ENCODE peak calls at places on chromosomes 13 and 19, in six cellular contexts. One of them, this sample, is unnamed.

GRCh38 chr13:91882918-91883317 is 484.5 kb downstream of the GPC5 start:
- DNase-seq in left ventricle myocardium inferior: no peak
- DNase-seq in spleen: no peak
- DNase-seq in endodermal cell: no peak
- DNase-seq in fibroblast of lung: no peak
- DNase-seq in heart right ventricle: no peak
- DNase-seq in this sample: no peak

GRCh38 chr19:44613295-44614168 is at the start of gene IGSF23:
- DNase-seq in endodermal cell: no peak
- DNase-seq in spleen: no peak
- DNase-seq in fibroblast of lung: no peak
- DNase-seq in left ventricle myocardium inferior: no peak
- DNase-seq in heart right ventricle: no peak
- DNase-seq in this sample: no peak

GRCh38 chr13:106721599-106721998 is 153.7 kb upstream of the ARGLU1 start:
- DNase-seq in endodermal cell: no peak
- DNase-seq in heart right ventricle: no peak
- DNase-seq in spleen: no peak
- DNase-seq in fibroblast of lung: no peak
- DNase-seq in left ventricle myocardium inferior: no peak
- DNase-seq in this sample: no peak

GRCh38 chr19:1252818-1253513 is 4.6 kb downstream of the MIDN start:
- DNase-seq in left ventricle myocardium inferior: peak; percentile 91
- DNase-seq in spleen: peak; percentile 98
- DNase-seq in endodermal cell: peak; percentile 65
- DNase-seq in heart right ventricle: peak; percentile 94
- DNase-seq in fibroblast of lung: peak; percentile 99
- DNase-seq in this sample: peak; percentile 91

GRCh38 chr19:2524840-2525723 is 49.2 kb downstream of the GADD45B start:
- DNase-seq in heart right ventricle: no peak
- DNase-seq in endodermal cell: peak; percentile 57
- DNase-seq in fibroblast of lung: peak; percentile 43
- DNase-seq in left ventricle myocardium inferior: peak; percentile 42
- DNase-seq in spleen: no peak
- DNase-seq in this sample: peak; percentile 70

GRCh38 chr19:39444598-39445257 is 654 bp upstream of the SUPT5H start:
- DNase-seq in spleen: no peak
- DNase-seq in fibroblast of lung: peak; percentile 38
- DNase-seq in left ventricle myocardium inferior: no peak
- DNase-seq in endodermal cell: no peak
- DNase-seq in heart right ventricle: no peak
- DNase-seq in this sample: no peak

GRCh38 chr19:30305346-30306060 is 66.7 kb upstream of the ZNF536 start:
- DNase-seq in spleen: no peak
- DNase-seq in heart right ventricle: no peak
- DNase-seq in fibroblast of lung: no peak
- DNase-seq in left ventricle myocardium inferior: no peak
- DNase-seq in endodermal cell: no peak
- DNase-seq in this sample: no peak

GRCh38 chr13:44300895-44301638 is 72.6 kb upstream of the SERP2 start:
- DNase-seq in spleen: no peak
- DNase-seq in fibroblast of lung: peak; percentile 76
- DNase-seq in endodermal cell: no peak
- DNase-seq in left ventricle myocardium inferior: peak; percentile 53
- DNase-seq in heart right ventricle: peak; percentile 74
- DNase-seq in this sample: peak; percentile 78

GRCh38 chr19:1618157-1619093 is 13.2 kb upstream of the UQCR11 start:
- DNase-seq in left ventricle myocardium inferior: no peak
- DNase-seq in fibroblast of lung: no peak
- DNase-seq in endodermal cell: peak; percentile 89
- DNase-seq in spleen: no peak
- DNase-seq in heart right ventricle: peak; percentile 38
- DNase-seq in this sample: no peak

GRCh38 chr19:10230155-10230903 is 802 bp downstream of the S1PR2 start:
- DNase-seq in heart right ventricle: peak; percentile 52
- DNase-seq in left ventricle myocardium inferior: peak; percentile 55
- DNase-seq in fibroblast of lung: peak; percentile 66
- DNase-seq in spleen: peak; percentile 83
- DNase-seq in endodermal cell: peak; percentile 87
- DNase-seq in this sample: peak; percentile 56

GRCh38 chr19:34734601-34735103 is 609 bp downstream of the ZNF181 start:
- DNase-seq in fibroblast of lung: no peak
- DNase-seq in left ventricle myocardium inferior: no peak
- DNase-seq in spleen: no peak
- DNase-seq in endodermal cell: peak; percentile 48
- DNase-seq in heart right ventricle: no peak
- DNase-seq in this sample: no peak

DNA sequence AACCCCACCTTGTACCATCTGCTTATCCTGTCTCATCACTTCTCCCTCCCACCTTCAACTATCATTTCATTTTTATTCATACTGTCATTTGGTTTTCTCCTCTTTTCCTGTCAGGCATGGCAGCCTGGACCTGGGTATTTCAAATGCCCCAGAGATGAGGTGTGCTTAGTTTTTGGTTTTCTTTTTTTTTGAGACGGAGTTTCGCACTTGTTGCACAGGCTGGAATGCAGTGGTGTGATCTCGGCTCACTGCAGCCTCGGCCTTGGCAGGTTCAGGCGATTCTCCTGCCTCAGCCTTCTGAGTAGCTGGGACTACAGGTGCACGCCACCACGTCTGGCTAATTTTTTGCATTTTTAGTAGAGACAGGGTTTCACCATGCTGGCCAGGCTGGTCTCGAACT is 5.8 kb downstream of the PDS5B start:
- DNase-seq in left ventricle myocardium inferior: no peak
- DNase-seq in fibroblast of lung: no peak
- DNase-seq in heart right ventricle: no peak
- DNase-seq in spleen: no peak
- DNase-seq in endodermal cell: no peak
- DNase-seq in this sample: no peak
- H3K4me1 ChIP-seq in left ventricle myocardium inferior: peaks cover 55% of the 10 kb centered on the region
- H3K4me1 ChIP-seq in fibroblast of lung: peaks cover 6% of the 10 kb centered on the region
- H3K4me1 ChIP-seq in heart right ventricle: peaks cover 47% of the 10 kb centered on the region
- H3K4me1 ChIP-seq in spleen: peaks cover 94% of the 10 kb centered on the region
- H3K4me1 ChIP-seq in endodermal cell: peaks cover 5% of the 10 kb centered on the region
- H3K4me1 ChIP-seq in this sample: peaks cover 50% of the 10 kb centered on the region

DNA sequence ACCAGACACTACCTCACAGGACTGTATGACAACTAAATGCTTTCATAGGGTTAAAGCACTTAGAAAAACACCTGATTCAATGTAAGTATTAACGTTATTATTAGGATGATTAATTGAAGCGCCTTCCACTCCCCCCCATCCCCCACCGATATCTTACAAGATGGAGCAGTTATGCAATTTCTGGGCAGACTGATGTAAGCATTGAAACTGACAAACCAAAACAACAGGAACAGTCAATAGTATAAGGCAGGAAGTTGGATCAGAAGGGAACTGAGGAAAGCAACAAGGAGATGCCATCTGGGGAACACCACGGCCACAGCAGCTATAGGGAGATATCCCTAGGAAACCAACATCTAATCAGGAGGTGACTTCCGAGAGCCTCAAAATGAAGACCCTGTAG is 3.8 kb downstream of the LCP1 start:
- DNase-seq in spleen: no peak
- DNase-seq in left ventricle myocardium inferior: no peak
- DNase-seq in fibroblast of lung: no peak
- DNase-seq in heart right ventricle: no peak
- DNase-seq in endodermal cell: no peak
- DNase-seq in this sample: no peak
- H3K27ac ChIP-seq in spleen: peak overlapping the region; percentile 91
- H3K27ac ChIP-seq in left ventricle myocardium inferior: no peak overlapping the region
- H3K27ac ChIP-seq in fibroblast of lung: no peak overlapping the region
- H3K27ac ChIP-seq in heart right ventricle: peak overlapping the region; percentile 88
- H3K27ac ChIP-seq in endodermal cell: no peak overlapping the region
- H3K27ac ChIP-seq in this sample: no peak overlapping the region

GRCh38 chr19:56403261-56403660 is 871 bp upstream of the ZNF583 start:
- DNase-seq in fibroblast of lung: peak; percentile 14
- DNase-seq in heart right ventricle: no peak
- DNase-seq in spleen: no peak
- DNase-seq in left ventricle myocardium inferior: no peak
- DNase-seq in endodermal cell: no peak
- DNase-seq in this sample: no peak
- TF ChIP-seq CTCF in fibroblast of lung: no peak
- TF ChIP-seq CTCF in heart right ventricle: no peak
- TF ChIP-seq CTCF in spleen: no peak
- TF ChIP-seq CTCF in left ventricle myocardium inferior: no peak
- TF ChIP-seq CTCF in endodermal cell: no peak
- TF ChIP-seq CTCF in this sample: no peak

DNA sequence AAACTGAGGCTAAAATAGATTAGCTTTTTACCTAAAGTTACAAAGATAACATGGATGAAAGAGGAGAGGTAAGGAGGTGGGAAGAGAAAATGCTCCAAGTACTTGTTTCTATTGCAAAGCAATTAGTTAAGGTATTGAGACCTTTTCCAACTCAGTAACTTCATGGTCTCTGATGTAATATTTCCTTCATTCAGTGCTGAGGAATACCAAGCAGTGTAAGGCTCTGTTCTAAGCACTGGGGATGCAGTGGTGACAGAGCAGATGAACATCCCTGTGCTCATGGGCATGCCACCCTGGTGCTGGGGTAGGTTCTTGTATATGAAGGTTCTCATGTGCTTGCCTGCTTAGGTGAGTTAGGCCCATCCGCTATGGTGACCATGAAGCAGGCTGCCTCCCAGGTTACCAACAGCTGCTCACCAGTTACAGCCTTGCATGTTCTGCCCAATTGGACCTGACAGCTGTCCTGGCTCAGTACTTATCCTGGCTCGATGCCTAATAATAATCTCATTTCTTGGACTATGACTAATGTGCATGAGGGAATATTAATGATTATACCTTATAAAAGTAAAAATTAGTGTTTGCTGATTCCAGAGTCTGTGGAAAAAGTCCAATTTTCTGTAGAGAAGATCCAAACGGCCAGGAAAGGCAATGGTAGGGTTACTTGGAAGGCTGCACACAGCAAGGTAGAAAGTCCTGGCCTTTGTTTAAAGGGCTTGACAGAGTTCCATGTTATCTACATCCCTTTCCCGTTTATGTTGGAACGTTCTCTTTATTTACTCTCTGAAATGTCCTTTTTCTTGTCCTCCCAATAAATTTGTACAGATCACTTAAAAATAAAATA is 48.3 kb downstream of the LATS2 start:
- DNase-seq in fibroblast of lung: no peak
- DNase-seq in endodermal cell: no peak
- DNase-seq in heart right ventricle: no peak
- DNase-seq in left ventricle myocardium inferior: no peak
- DNase-seq in spleen: no peak
- DNase-seq in this sample: no peak
- H3K4me1 ChIP-seq in fibroblast of lung: peaks cover 43% of the 10 kb centered on the region
- H3K4me1 ChIP-seq in endodermal cell: no peaks in the 10 kb centered on the region
- H3K4me1 ChIP-seq in heart right ventricle: peaks cover 95% of the 10 kb centered on the region
- H3K4me1 ChIP-seq in left ventricle myocardium inferior: peaks cover 99% of the 10 kb centered on the region
- H3K4me1 ChIP-seq in spleen: peaks cover 80% of the 10 kb centered on the region
- H3K4me1 ChIP-seq in this sample: peaks cover 84% of the 10 kb centered on the region

This sample was measured in psoas muscle.